ENCODE peak calls at places on chromosomes 13 and 19, in five cellular contexts. R, P, B, M and I are unnamed samples.

GRCh38 chr19:19372656-19373416 is 32.6 kb upstream of the GATAD2A start:
- DNase-seq in R (peak; percentile 85), P (peak; percentile 34), B (peak; percentile 45), M (peak; percentile 45), I (peak; percentile 91)

GRCh38 chr19:34232566-34233481 is 21.5 kb upstream of the GARRE1 start:
- DNase-seq in R (no peak), P (no peak), B (peak; percentile 87), M (peak; percentile 96), I (no peak)

GRCh38 chr13:113947321-113948033 is 26.4 kb downstream of the C13orf46 start:
- DNase-seq in R (no peak), P (peak; percentile 55), B (no peak), M (peak; percentile 43), I (peak; percentile 66)

GRCh38 chr13:74200081-74200480 is 65.9 kb upstream of the KLF12 start:
- DNase-seq in R (no peak), P (no peak), B (peak; percentile 39), M (peak; percentile 86), I (no peak)

GRCh38 chr13:105655046-105655445 is 880.4 kb downstream of the EFNB2 start:
- DNase-seq in R (no peak), P (no peak), B (peak; percentile 66), M (peak; percentile 74), I (no peak)

GRCh38 chr13:42041684-42042035 is 6.8 kb upstream of the DGKH start:
- DNase-seq in R (peak; percentile 77), P (no peak), B (peak; percentile 89), M (peak; percentile 63), I (peak; percentile 46)

GRCh38 chr19:14383898-14384669 is 2.8 kb downstream of the ADGRE5 start:
- DNase-seq in R (no peak), P (no peak), B (peak; percentile 70), M (peak; percentile 55), I (peak; percentile 64)

GRCh38 chr13:104750377-104750776 is 1684.2 kb upstream of the SLC10A2 start:
- DNase-seq in R (no peak), P (no peak), B (no peak), M (no peak), I (no peak)

GRCh38 chr13:93231867-93232266 is 5.3 kb downstream of the GPC6 start:
- DNase-seq in R (no peak), P (no peak), B (no peak), M (no peak), I (no peak)
- H3K4me1 ChIP-seq in R (peaks cover 5% of the 10 kb centered on the region), P (no peaks in the 10 kb centered on the region), B (peaks cover 65% of the 10 kb centered on the region), M (peaks cover 5% of the 10 kb centered on the region), I (no peaks in the 10 kb centered on the region)

GRCh38 chr19:11872624-11873023 is 15.0 kb upstream of the ZNF69 start:
- DNase-seq in R (no peak), P (no peak), B (no peak), M (no peak), I (no peak)
- H3K9me3 ChIP-seq in R (peaks cover 23% of the 10 kb centered on the region), P (no peaks in the 10 kb centered on the region), B (peaks cover 51% of the 10 kb centered on the region), M (peaks cover 40% of the 10 kb centered on the region), I (no peaks in the 10 kb centered on the region)

DNA sequence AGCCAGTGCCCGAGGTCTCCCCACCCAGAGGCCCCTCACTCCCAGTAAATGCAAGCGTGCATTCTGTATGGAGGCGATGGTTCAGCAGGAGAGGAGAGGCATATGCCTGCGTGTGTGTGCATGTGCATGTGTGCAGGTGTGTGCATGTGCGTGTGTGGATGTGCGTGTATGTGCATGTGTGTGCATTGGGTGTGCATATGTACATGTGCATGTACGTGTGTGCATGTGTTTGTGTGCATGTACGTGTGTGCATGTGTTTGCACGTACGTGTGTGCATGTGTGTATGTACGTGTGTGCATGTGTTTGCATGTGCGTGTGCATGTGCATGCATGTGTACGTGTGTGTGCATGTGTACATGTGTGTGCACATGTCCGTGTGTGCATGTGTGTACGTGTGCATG is 345.9 kb downstream of the TEX29 start:
- DNase-seq in R (no peak), P (no peak), B (no peak), M (no peak), I (no peak)
- H3K4me3 ChIP-seq in R (no peak overlapping the region), P (no peak overlapping the region), B (no peak overlapping the region), M (no peak overlapping the region), I (no peak overlapping the region)

GRCh38 chr19:13079542-13079986 is 23.1 kb downstream of the LYL1 start:
- DNase-seq in R (peak; percentile 79), P (no peak), B (peak; percentile 80), M (peak; percentile 50), I (peak; percentile 75)
- H3K4me1 ChIP-seq in R (peaks cover 49% of the 10 kb centered on the region), P (no peaks in the 10 kb centered on the region), B (peaks cover 57% of the 10 kb centered on the region), M (peaks cover 38% of the 10 kb centered on the region), I (peaks cover 7% of the 10 kb centered on the region)

DNA sequence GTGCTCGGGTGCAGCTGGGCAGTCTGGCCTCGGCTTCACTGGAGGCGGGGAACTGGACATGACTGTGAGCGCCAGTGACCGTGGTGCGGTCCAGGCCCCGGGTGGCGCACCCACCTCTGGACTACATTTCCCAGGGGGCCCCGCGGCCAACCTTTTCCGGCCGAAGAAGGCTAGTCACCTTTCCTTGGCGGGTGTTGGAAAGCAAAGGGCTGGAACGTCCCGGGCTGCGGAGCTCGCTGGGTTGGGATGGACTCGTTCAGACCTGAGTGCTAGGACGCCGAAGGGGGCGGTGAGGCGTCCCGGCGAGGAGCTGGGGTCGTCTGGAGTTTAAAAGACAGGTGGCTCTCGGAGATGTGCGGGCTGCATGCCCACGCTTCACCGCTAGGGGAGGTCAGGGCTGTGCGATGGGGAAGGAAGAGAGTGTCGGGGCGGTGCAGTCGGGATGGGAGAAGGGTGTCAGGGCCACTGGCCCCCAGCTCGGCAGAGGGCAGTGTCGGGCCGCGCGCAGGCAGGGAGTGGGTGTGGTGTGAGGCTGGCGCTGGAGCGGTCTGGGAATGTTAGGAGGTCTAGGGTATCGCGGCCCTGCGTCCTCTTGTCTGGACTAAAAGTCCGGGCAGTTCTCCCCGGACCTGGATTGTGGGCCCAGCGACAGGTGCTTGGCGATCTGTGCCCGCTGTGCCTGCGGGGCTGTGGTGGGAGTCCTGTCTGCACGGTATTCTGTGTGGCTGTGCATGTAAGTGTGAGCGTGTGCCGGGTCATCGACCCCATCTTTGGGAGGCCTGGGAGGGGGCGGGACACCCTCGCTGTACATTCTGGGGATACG is 57.1 kb downstream of the ZNF568 start:
- DNase-seq in R (peak; percentile 89), P (peak; percentile 82), B (peak; percentile 62), M (peak; percentile 50), I (peak; percentile 74)
- H3K9me3 ChIP-seq in R (no peaks in the 10 kb centered on the region), P (no peaks in the 10 kb centered on the region), B (peaks cover 8% of the 10 kb centered on the region), M (peaks cover 2% of the 10 kb centered on the region), I (no peaks in the 10 kb centered on the region)

DNA sequence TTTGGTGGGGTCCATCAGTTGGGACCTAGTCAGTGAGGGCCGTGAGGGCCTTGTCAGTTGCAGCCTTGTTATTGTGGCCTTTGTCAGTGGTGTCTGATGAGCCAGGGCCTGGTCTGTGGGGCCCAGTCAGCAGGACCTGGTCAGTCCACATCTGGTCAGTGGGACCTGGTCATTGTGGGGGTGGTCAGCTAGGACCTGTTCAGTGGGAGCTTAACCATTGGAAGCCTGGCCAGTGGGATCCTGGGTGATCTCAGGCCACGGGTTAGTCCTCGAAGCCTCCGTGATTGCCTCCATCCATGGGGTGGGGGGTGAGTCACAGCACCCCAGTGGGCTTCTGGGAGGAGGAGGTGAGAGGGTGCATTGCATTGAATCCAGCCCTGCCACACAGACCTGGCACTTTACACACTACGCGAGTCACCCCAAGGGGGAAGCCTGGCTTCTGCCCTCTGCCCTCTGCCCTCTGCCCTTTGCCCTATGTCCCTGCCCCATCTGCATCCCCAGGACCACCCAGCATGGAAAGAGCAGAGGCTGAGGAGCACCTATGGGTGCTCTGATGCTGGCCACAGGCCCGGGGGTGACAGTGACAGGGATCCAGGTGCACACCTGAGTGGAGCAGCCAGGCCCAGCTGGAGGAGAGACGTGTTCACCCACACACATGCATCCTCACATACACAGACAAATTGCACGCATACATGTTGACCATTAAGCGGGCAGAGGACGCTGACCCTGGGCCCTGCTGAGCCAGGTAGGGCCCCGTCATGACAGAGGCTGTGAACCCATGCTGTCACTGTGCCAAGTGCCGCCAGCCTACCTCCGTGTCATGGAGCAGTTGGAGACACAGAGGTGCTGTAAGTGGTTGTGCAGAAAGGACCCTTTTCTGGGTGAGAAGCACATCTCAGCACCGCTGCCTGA is 59.8 kb upstream of the TPM4 start:
- DNase-seq in R (peak; percentile 54), P (no peak), B (no peak), M (no peak), I (no peak)
- H3K4me3 ChIP-seq in R (no peak overlapping the region), P (no peak overlapping the region), B (no peak overlapping the region), M (no peak overlapping the region), I (no peak overlapping the region)

DNA sequence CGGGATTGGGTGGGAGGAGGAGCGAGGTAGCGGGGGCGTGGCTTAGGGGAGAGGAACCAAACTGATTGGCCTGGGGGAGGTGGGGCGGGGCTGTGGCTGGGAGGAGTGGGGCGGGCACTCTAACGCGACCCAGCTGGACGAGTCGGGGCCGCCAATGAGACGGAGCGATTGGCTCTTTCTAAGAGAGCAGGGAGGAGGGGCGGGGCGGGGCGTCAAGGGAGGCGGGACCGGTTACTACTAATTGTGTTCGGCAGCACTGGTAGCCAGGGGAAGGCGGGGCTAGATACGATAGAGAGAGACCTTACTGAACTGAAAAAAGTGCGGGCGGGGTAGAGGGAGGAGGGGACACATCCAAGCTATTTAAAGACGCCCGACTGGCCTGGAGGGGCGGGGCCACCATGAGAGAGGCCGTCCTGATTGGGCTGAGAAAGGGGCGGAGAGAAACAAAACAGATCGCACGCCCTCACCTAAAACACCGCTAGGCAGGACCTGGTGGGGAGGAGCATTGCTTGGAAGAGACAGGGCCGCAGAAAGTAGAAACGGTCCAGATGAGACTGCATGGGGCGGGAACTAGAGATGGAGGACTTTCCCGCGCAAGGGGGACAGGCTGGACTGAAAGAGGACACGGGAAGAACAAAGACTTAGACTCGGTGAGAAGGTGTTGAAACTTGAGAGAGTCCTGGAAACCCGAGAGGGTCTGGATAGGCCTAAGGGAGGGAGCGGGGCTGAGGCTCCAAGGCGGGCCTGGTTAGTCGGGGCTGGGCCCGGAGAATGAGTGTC is at the start of gene KCNC3:
- DNase-seq in R (peak; percentile 100), P (peak; percentile 100), B (peak; percentile 89), M (peak; percentile 83), I (peak; percentile 97)
- H3K4me1 ChIP-seq in R (peaks cover 31% of the 10 kb centered on the region), P (peaks cover 3% of the 10 kb centered on the region), B (peaks cover 13% of the 10 kb centered on the region), M (no peaks in the 10 kb centered on the region), I (peaks cover 3% of the 10 kb centered on the region)

GRCh38 chr13:20451397-20451796 is 74.3 kb downstream of the CRYL1 start:
- DNase-seq in R (no peak), P (no peak), B (no peak), M (no peak), I (no peak)

GRCh38 chr13:20442798-20443381 is 82.8 kb downstream of the CRYL1 start:
- DNase-seq in R (no peak), P (no peak), B (no peak), M (no peak), I (peak; percentile 18)

GRCh38 chr13:20446405-20446804 is 79.3 kb downstream of the CRYL1 start:
- DNase-seq in R (no peak), P (no peak), B (no peak), M (no peak), I (no peak)

GRCh38 chr13:20448470-20448869 is 77.2 kb downstream of the CRYL1 start:
- DNase-seq in R (no peak), P (no peak), B (no peak), M (no peak), I (no peak)

DNA sequence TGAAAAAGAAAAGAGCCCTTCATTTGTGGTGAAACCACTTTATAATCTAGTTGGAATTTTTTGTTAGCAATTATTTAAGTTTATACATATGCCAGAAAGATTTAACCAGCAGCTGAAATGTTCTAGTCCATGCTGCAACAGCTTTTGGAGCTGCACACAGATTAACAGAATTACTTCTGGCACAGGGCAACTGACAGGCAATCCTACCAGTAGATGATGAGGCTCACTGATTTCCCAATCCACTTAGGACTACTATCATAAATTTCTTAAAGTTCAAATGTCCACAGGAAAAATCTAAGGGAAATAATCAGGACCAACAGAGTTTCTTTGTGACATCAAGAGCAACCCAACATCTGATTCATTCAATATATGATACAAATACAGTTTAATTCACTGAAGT is 78.8 kb downstream of the CRYL1 start:
- DNase-seq in R (no peak), P (no peak), B (no peak), M (no peak), I (no peak)
- H3K9me3 ChIP-seq in R (peaks cover 12% of the 10 kb centered on the region), P (no peaks in the 10 kb centered on the region), B (peaks cover 10% of the 10 kb centered on the region), M (peaks cover 6% of the 10 kb centered on the region), I (no peaks in the 10 kb centered on the region)

GRCh38 chr13:97021241-97021640 is 27.0 kb upstream of the OXGR1 start:
- DNase-seq in R (no peak), P (no peak), B (no peak), M (no peak), I (peak; percentile 93)
- H3K4me3 ChIP-seq in R (no peak overlapping the region), P (no peak overlapping the region), B (no peak overlapping the region), M (no peak overlapping the region), I (no peak overlapping the region)